ENCODE peak calls at places on chromosomes 5 and 9, in eight cellular contexts. L, P, C, R, B, A, W and S are unnamed samples.
A peak's percentile ranks its signal among the peaks of the same experiment; 100 is the strongest.

GRCh38 chr5:15621094-15621493 is 121.1 kb downstream of the FBXL7 start:
- DNase-seq in L (no peak), P (no peak), C (no peak), R (no peak), B (no peak), A (no peak), W (no peak), S (no peak)

GRCh38 chr9:89002987-89003386 is 11.7 kb downstream of the S1PR3 start:
- DNase-seq in L (no peak), P (no peak), C (no peak), R (no peak), B (no peak), A (no peak), W (no peak), S (no peak)

GRCh38 chr5:87127956-87128687 is 139.6 kb upstream of the RASA1 start:
- DNase-seq in L (peak; percentile 17), P (no peak), C (peak; percentile 89), R (no peak), B (no peak), A (no peak), W (no peak), S (no peak)

GRCh38 chr5:127012933-127013332 is 17.4 kb downstream of the MARCHF3 start:
- DNase-seq in L (no peak), P (no peak), C (peak; percentile 34), R (no peak), B (no peak), A (no peak), W (peak; percentile 28), S (no peak)

GRCh38 chr9:136016882-136017812 is 56.0 kb upstream of the UBAC1 start:
- DNase-seq in L (no peak), P (no peak), C (no peak), R (peak; percentile 1), B (no peak), A (peak; percentile 46), W (no peak), S (no peak)

GRCh38 chr5:158814521-158814920 is 285.2 kb downstream of the EBF1 start:
- DNase-seq in L (no peak), P (no peak), C (no peak), R (no peak), B (no peak), A (no peak), W (no peak), S (no peak)

GRCh38 chr5:93579561-93580386 is 1.2 kb downstream of the NR2F1-AS1 start:
- DNase-seq in L (no peak), P (peak; percentile 69), C (peak; percentile 46), R (no peak), B (no peak), A (no peak), W (no peak), S (no peak)

GRCh38 chr9:122158202-122158601 is 1.4 kb downstream of the NDUFA8 start:
- DNase-seq in L (peak; percentile 28), P (peak; percentile 58), C (peak; percentile 59), R (peak; percentile 58), B (peak; percentile 76), A (no peak), W (peak; percentile 58), S (no peak)

GRCh38 chr5:148729182-148729581 is 74.9 kb upstream of the HTR4 start:
- DNase-seq in L (no peak), P (no peak), C (no peak), R (no peak), B (no peak), A (no peak), W (peak; percentile 14), S (no peak)

GRCh38 chr5:112784726-112785125 is 47.0 kb downstream of the APC start:
- DNase-seq in L (no peak), P (no peak), C (peak; percentile 6), R (no peak), B (no peak), A (no peak), W (no peak), S (peak; percentile 42)

GRCh38 chr9:81479573-81479972 is 209.8 kb downstream of the TLE1 start:
- DNase-seq in L (no peak), P (no peak), C (no peak), R (no peak), B (no peak), A (no peak), W (no peak), S (no peak)

GRCh38 chr5:68618501-68618900 is 402.9 kb downstream of the PIK3R1 start:
- DNase-seq in L (no peak), P (no peak), C (no peak), R (no peak), B (no peak), A (no peak), W (no peak), S (no peak)

GRCh38 chr5:133251296-133252132 is 199.7 kb downstream of the HSPA4 start:
- DNase-seq in L (no peak), P (no peak), C (peak; percentile 61), R (peak; percentile 72), B (no peak), A (no peak), W (no peak), S (no peak)

GRCh38 chr9:133023117-133023890 is 7.5 kb upstream of the GTF3C5 start:
- DNase-seq in L (no peak), P (no peak), C (peak; percentile 8), R (peak; percentile 21), B (no peak), A (no peak), W (no peak), S (no peak)

GRCh38 chr9:134895849-134896833 is 15.5 kb downstream of the FCN2 start:
- DNase-seq in L (no peak), P (peak; percentile 35), C (no peak), R (peak; percentile 20), B (peak; percentile 72), A (no peak), W (peak; percentile 84), S (peak; percentile 49)

GRCh38 chr5:39501403-39501802 is 76.6 kb upstream of the DAB2 start:
- DNase-seq in L (no peak), P (no peak), C (peak; percentile 89), R (peak; percentile 36), B (no peak), A (no peak), W (peak; percentile 71), S (no peak)

GRCh38 chr9:107425110-107426025 is 64.2 kb downstream of the KLF4 start:
- DNase-seq in L (peak; percentile 40), P (peak; percentile 83), C (peak; percentile 77), R (peak; percentile 76), B (peak; percentile 48), A (peak; percentile 87), W (peak; percentile 43), S (no peak)

GRCh38 chr5:14870347-14871083 is 1.1 kb downstream of the ANKH start:
- DNase-seq in L (peak; percentile 19), P (peak; percentile 67), C (no peak), R (no peak), B (no peak), A (no peak), W (no peak), S (no peak)

GRCh38 chr9:88786291-88787054 is 204.8 kb upstream of the S1PR3 start:
- DNase-seq in L (no peak), P (peak; percentile 43), C (no peak), R (no peak), B (no peak), A (no peak), W (no peak), S (no peak)

GRCh38 chr5:56993241-56993640 is 41.3 kb upstream of the MIER3 start:
- DNase-seq in L (no peak), P (no peak), C (no peak), R (no peak), B (no peak), A (no peak), W (no peak), S (no peak)

GRCh38 chr5:95808686-95809413 is 13.7 kb downstream of the GLRX start:
- DNase-seq in L (peak; percentile 89), P (peak; percentile 80), C (no peak), R (peak; percentile 74), B (no peak), A (peak; percentile 53), W (peak; percentile 74), S (no peak)

GRCh38 chr5:158175664-158176507 is 316.9 kb upstream of the CLINT1 start:
- DNase-seq in L (no peak), P (no peak), C (peak; percentile 38), R (no peak), B (no peak), A (no peak), W (no peak), S (no peak)

GRCh38 chr9:128552744-128553221 is 396 bp downstream of the SPTAN1 start:
- DNase-seq in L (no peak), P (no peak), C (peak; percentile 45), R (peak; percentile 42), B (no peak), A (peak; percentile 54), W (no peak), S (no peak)

GRCh38 chr5:54718647-54719046 is 201.1 kb downstream of the SNX18 start:
- DNase-seq in L (no peak), P (no peak), C (no peak), R (no peak), B (no peak), A (peak; percentile 42), W (peak; percentile 29), S (no peak)

GRCh38 chr5:57828221-57828620 is 345.6 kb upstream of the ACTBL2 start:
- DNase-seq in L (no peak), P (no peak), C (no peak), R (no peak), B (no peak), A (no peak), W (no peak), S (no peak)

GRCh38 chr9:120612218-120612617 is 32.3 kb upstream of the CDK5RAP2 start:
- DNase-seq in L (no peak), P (no peak), C (no peak), R (no peak), B (no peak), A (no peak), W (no peak), S (no peak)

GRCh38 chr9:19471737-19472648 is 63.2 kb downstream of the ACER2 start:
- DNase-seq in L (peak; percentile 32), P (peak; percentile 77), C (peak; percentile 74), R (peak; percentile 54), B (peak; percentile 79), A (peak; percentile 35), W (peak; percentile 48), S (no peak)